ENCODE peak calls at places on chromosomes 16 and 17, in four cellular contexts. I is kidney, M is MM.1S, S is uterus. L is an unnamed sample.

GRCh38 chr16:87924041-87924851 is 12.1 kb downstream of the CA5A start:
- DNase-seq in S (no peak), I (no peak), M (no peak), L (peak; percentile 88)

GRCh38 chr17:67992541-67993152 is 3.6 kb downstream of the C17orf58 start:
- DNase-seq in S (no peak), M (peak; percentile 19), I (no peak), L (no peak)

GRCh38 chr17:7133916-7134315 is 19.3 kb upstream of the ASGR2 start:
- DNase-seq in I (no peak), M (no peak), S (no peak), L (no peak)

GRCh38 chr16:47699090-47699489 is 238.0 kb downstream of the PHKB start:
- DNase-seq in S (no peak), I (no peak), M (no peak), L (no peak)

GRCh38 chr17:33954597-33954996 is 300.5 kb upstream of the CCL2 start:
- DNase-seq in I (no peak), S (no peak), M (no peak), L (no peak)

GRCh38 chr17:31788956-31789355 is 70.1 kb downstream of the COPRS start:
- DNase-seq in M (no peak), I (no peak), S (no peak), L (no peak)

GRCh38 chr17:38672788-38673713 is 1.7 kb downstream of the EPOP start:
- DNase-seq in I (no peak), M (no peak), S (no peak), L (no peak)

GRCh38 chr16:75323928-75324327 is 72.5 kb upstream of the BCAR1 start:
- DNase-seq in I (no peak), S (no peak), M (no peak), L (no peak)

GRCh38 chr17:28746611-28747045 is 2.8 kb downstream of the TRAF4 start:
- DNase-seq in I (peak; percentile 91), M (no peak), S (no peak), L (no peak)

GRCh38 chr16:66618588-66618987 is 14.1 kb downstream of the CMTM3 start:
- DNase-seq in M (no peak), I (no peak), S (peak; percentile 53), L (no peak)

GRCh38 chr16:56277040-56277439 is 85.8 kb downstream of the GNAO1 start:
- DNase-seq in I (no peak), M (no peak), S (no peak), L (no peak)

GRCh38 chr16:73268311-73268997 is 220.5 kb upstream of the ZFHX3 start:
- DNase-seq in M (no peak), S (peak; percentile 19), I (no peak), L (no peak)

GRCh38 chr16:66199189-66199588 is 167.3 kb upstream of the CDH5 start:
- DNase-seq in S (no peak), M (no peak), I (no peak), L (no peak)

GRCh38 chr17:7177954-7178477 is 1.2 kb downstream of the ASGR1 start:
- DNase-seq in I (no peak), M (no peak), S (no peak), L (no peak)

GRCh38 chr16:51419768-51420167 is 268.7 kb upstream of the SALL1 start:
- DNase-seq in S (no peak), I (no peak), M (peak; percentile 57), L (no peak)

GRCh38 chr16:89014611-89015230 is 37.7 kb upstream of the CBFA2T3 start:
- DNase-seq in I (peak; percentile 50), M (no peak), S (no peak), L (no peak)

GRCh38 chr16:78325532-78325931 is 226.1 kb downstream of the WWOX start:
- DNase-seq in S (no peak), I (no peak), M (no peak), L (no peak)

GRCh38 chr16:22050963-22051362 is 41.4 kb upstream of the VWA3A start:
- DNase-seq in S (no peak), I (no peak), M (no peak), L (no peak)

GRCh38 chr17:77228224-77229215 is 87.8 kb downstream of the SEC14L1 start:
- DNase-seq in M (no peak), S (no peak), I (peak; percentile 80), L (no peak)

GRCh38 chr17:5789443-5789842 is 205.1 kb upstream of the NLRP1 start:
- DNase-seq in M (no peak), S (no peak), I (no peak), L (no peak)

GRCh38 chr17:39653662-39654331 is 11.4 kb upstream of the TCAP start:
- DNase-seq in M (peak; percentile 52), S (no peak), I (peak; percentile 76), L (peak; percentile 91)

GRCh38 chr16:8251298-8251697 is 339.0 kb downstream of the TMEM114 start:
- DNase-seq in M (no peak), I (no peak), S (no peak), L (no peak)

GRCh38 chr16:1150511-1150982 is 2.4 kb upstream of the CACNA1H start:
- DNase-seq in I (no peak), M (peak; percentile 19), S (no peak), L (no peak)

GRCh38 chr16:67278773-67279295 is 498 bp upstream of the PLEKHG4 start:
- DNase-seq in S (no peak), I (peak; percentile 82), M (no peak), L (peak; percentile 78)

GRCh38 chr17:28327031-28327607 is 8.1 kb downstream of the TMEM97 start:
- DNase-seq in I (no peak), M (no peak), S (no peak), L (no peak)

GRCh38 chr16:75116081-75116910 is at the start of gene LDHD:
- DNase-seq in M (peak; percentile 36), I (peak; percentile 93), S (peak; percentile 82), L (no peak)

GRCh38 chr17:1580979-1581676 is 18.5 kb upstream of the PITPNA start:
- DNase-seq in I (peak; percentile 84), M (no peak), S (no peak), L (no peak)

GRCh38 chr16:77171750-77172635 is 19.0 kb upstream of the MON1B start:
- DNase-seq in S (peak; percentile 34), I (no peak), M (peak; percentile 28), L (peak; percentile 52)

GRCh38 chr16:17258848-17259713 is 211.7 kb downstream of the XYLT1 start:
- DNase-seq in S (no peak), M (peak; percentile 87), I (no peak), L (peak; percentile 82)

GRCh38 chr17:58352843-58353719 is 1.1 kb upstream of the SUPT4H1 start:
- DNase-seq in S (no peak), M (peak; percentile 49), I (peak; percentile 75), L (no peak)

GRCh38 chr16:88878356-88878755 is 11.9 kb upstream of the PABPN1L start:
- DNase-seq in S (no peak), I (no peak), M (no peak), L (no peak)

DNA sequence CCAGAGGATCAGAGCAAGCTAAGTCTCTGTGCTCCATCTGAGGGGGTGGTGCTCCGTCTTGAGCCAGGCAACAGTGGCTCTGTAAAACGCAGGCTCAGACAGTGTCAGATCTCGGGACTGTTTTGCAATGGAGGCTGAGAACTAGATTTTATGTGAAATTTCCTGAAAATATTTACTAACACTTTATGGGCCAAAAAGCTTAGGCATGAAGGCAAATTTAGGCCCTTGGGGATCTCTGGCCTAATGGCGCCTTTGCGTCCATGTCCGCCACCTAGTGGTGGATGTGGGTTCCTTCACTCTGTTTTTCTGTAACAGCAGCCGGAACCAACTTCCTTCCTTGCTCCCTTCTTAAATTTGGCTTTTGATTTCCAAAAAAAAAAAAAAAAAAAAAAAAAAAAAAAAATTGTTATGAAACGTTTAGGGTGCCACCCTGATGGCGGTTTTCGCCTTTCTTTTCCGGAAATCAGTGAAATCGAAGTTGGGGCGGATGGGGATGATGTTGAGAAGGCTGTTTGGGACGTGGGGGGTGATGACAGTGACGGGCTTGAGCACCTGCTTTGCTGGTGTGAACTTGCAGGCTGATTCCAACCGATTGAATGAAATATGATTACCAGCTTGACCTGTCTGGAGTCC is 14.0 kb upstream of the ELAC2 start:
- DNase-seq in S (peak; percentile 46), M (peak; percentile 49), I (no peak), L (peak; percentile 64)
- TF ChIP-seq CTCF in S (peak; percentile 51), M (peak; percentile 77), I (peak; percentile 71), L (peak; percentile 78)

GRCh38 chr16:2514333-2515179 is 804 bp downstream of the ATP6V0C start:
- DNase-seq in M (no peak), I (peak; percentile 86), S (no peak), L (no peak)

GRCh38 chr16:2513405-2514332 is at the start of gene ATP6V0C:
- DNase-seq in I (peak; percentile 98), S (peak; percentile 91), M (peak; percentile 95), L (peak; percentile 97)

GRCh38 chr16:2511996-2512919 is 1.5 kb upstream of the ATP6V0C start:
- DNase-seq in M (no peak), S (no peak), I (peak; percentile 64), L (no peak)

GRCh38 chr16:2511128-2511785 is 2.5 kb upstream of the ATP6V0C start:
- DNase-seq in S (peak; percentile 92), M (no peak), I (peak; percentile 91), L (no peak)

GRCh38 chr16:2512920-2513404 is 790 bp upstream of the ATP6V0C start:
- DNase-seq in I (peak; percentile 79), S (no peak), M (peak; percentile 19), L (peak; percentile 53)
- TF ChIP-seq CTCF in I (no peak), S (no peak), M (peak; percentile 27), L (peak; percentile 31)

DNA sequence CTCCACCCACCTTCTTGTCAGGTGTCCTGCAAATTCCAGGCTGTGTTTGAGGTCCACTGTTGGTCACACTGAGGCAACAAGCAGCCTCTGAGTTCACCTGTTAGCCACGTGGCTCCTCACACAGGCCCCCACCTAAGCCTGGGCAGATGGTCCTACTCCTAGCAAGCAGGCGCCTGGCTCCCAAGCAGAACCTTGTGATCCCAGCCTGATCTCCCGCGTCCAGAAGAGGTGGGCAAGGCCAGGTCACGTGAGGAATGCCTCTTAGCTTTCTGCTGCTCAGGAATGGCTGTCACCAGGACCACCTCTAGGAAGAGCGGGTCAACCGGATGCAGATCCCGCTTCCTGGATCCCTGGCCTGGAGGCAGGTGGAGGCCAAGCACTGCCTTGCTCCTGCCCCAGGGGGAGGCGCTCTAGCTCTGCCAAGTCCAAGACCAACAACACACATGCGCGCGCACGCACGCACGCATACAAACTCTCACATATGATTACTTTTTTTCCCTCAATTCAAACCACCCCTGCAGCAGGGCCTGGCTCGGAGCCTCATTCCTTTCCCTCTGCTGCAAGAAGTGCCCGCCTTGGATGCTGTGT is 9.5 kb downstream of the CYB561 start:
- DNase-seq in I (peak; percentile 55), S (no peak), M (no peak), L (no peak)
- TF ChIP-seq CTCF in I (no peak), S (no peak), M (no peak), L (no peak)

GRCh38 chr17:72304859-72305258 is 184.0 kb downstream of the SOX9 start:
- DNase-seq in S (no peak), M (no peak), I (no peak), L (no peak)

GRCh38 chr17:72305472-72305871 is 184.7 kb downstream of the SOX9 start:
- DNase-seq in I (no peak), M (no peak), S (no peak), L (peak; percentile 31)

GRCh38 chr17:72301887-72302286 is 181.1 kb downstream of the SOX9 start:
- DNase-seq in I (no peak), S (no peak), M (no peak), L (no peak)

GRCh38 chr17:72303787-72304733 is 183.2 kb downstream of the SOX9 start:
- DNase-seq in M (no peak), S (no peak), I (no peak), L (no peak)

DNA sequence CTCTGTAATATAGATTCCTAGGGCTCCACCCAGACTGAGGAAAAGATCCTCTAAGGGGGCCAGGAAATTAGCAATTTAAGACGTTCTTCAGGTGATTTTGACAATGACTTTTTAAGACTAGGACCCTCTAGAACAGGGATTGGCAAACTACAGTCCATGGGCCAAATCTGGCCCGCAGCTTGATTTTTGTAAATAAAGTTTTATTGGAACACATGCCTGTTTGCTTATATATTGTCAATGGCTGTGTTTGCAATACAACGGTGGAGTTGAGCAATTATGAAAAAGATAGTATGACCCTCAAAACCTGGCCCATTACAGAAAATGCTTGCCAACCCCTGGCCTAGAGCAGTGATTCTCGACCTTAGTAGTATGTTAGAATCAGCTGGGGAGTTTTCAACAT is 181.9 kb downstream of the SOX9 start:
- DNase-seq in I (no peak), S (no peak), M (no peak), L (no peak)
- TF ChIP-seq CTCF in I (no peak), S (no peak), M (no peak), L (no peak)